ENCODE peak calls at places on chromosomes 7 and 10, in four cellular contexts. One of them, this sample, is unnamed.
A peak's percentile ranks its signal among the peaks of the same experiment; 100 is the strongest.

GRCh38 chr7:44956157-44956766 is 22.6 kb downstream of the MYO1G start:
- DNase-seq in tibial artery: peak; percentile 38
- DNase-seq in fibroblast of lung: no peak
- DNase-seq in lower lobe of right lung: no peak
- DNase-seq in this sample: no peak

GRCh38 chr10:112261281-112261822 is 21.8 kb upstream of the TECTB start:
- DNase-seq in fibroblast of lung: peak; percentile 39
- DNase-seq in tibial artery: no peak
- DNase-seq in lower lobe of right lung: no peak
- DNase-seq in this sample: no peak

GRCh38 chr10:60878224-60878623 is 65.8 kb downstream of the RHOBTB1 start:
- DNase-seq in tibial artery: no peak
- DNase-seq in lower lobe of right lung: no peak
- DNase-seq in fibroblast of lung: no peak
- DNase-seq in this sample: no peak

GRCh38 chr10:30445716-30446115 is 11.7 kb downstream of the MAP3K8 start:
- DNase-seq in tibial artery: no peak
- DNase-seq in lower lobe of right lung: no peak
- DNase-seq in fibroblast of lung: peak; percentile 90
- DNase-seq in this sample: no peak

GRCh38 chr7:94972296-94972695 is 64.9 kb downstream of the PPP1R9A start:
- DNase-seq in tibial artery: no peak
- DNase-seq in lower lobe of right lung: no peak
- DNase-seq in fibroblast of lung: peak; percentile 88
- DNase-seq in this sample: no peak

GRCh38 chr7:118286131-118286530 is 61.6 kb downstream of the ANKRD7 start:
- DNase-seq in fibroblast of lung: no peak
- DNase-seq in tibial artery: no peak
- DNase-seq in lower lobe of right lung: no peak
- DNase-seq in this sample: no peak

GRCh38 chr7:150988230-150989226 is 2.3 kb upstream of the NOS3 start:
- DNase-seq in fibroblast of lung: no peak
- DNase-seq in lower lobe of right lung: no peak
- DNase-seq in tibial artery: peak; percentile 77
- DNase-seq in this sample: peak; percentile 82

GRCh38 chr7:129845972-129846327 is 106.8 kb downstream of the UBE2H start:
- DNase-seq in tibial artery: no peak
- DNase-seq in fibroblast of lung: peak; percentile 94
- DNase-seq in lower lobe of right lung: no peak
- DNase-seq in this sample: no peak

GRCh38 chr7:37357277-37357996 is 91.2 kb downstream of the ELMO1 start:
- DNase-seq in lower lobe of right lung: no peak
- DNase-seq in fibroblast of lung: no peak
- DNase-seq in tibial artery: no peak
- DNase-seq in this sample: no peak

GRCh38 chr7:110918949-110919548 is 171.9 kb upstream of the LRRN3 start:
- DNase-seq in lower lobe of right lung: no peak
- DNase-seq in fibroblast of lung: no peak
- DNase-seq in tibial artery: no peak
- DNase-seq in this sample: no peak

GRCh38 chr10:98167191-98167590 is 32.7 kb downstream of the R3HCC1L start:
- DNase-seq in tibial artery: no peak
- DNase-seq in fibroblast of lung: no peak
- DNase-seq in lower lobe of right lung: no peak
- DNase-seq in this sample: no peak

GRCh38 chr7:116354546-116355422 is 144.4 kb downstream of the TES start:
- DNase-seq in lower lobe of right lung: no peak
- DNase-seq in tibial artery: peak; percentile 75
- DNase-seq in fibroblast of lung: peak; percentile 99
- DNase-seq in this sample: no peak

GRCh38 chr10:11433657-11434056 is 177.8 kb downstream of the USP6NL start:
- DNase-seq in lower lobe of right lung: no peak
- DNase-seq in fibroblast of lung: no peak
- DNase-seq in tibial artery: no peak
- DNase-seq in this sample: no peak

GRCh38 chr7:99739699-99740572 is 4.9 kb upstream of the CYP3A7 start:
- DNase-seq in tibial artery: no peak
- DNase-seq in lower lobe of right lung: no peak
- DNase-seq in fibroblast of lung: no peak
- DNase-seq in this sample: no peak

GRCh38 chr7:20797174-20798080 is 10.7 kb upstream of the SP8 start:
- DNase-seq in fibroblast of lung: no peak
- DNase-seq in tibial artery: no peak
- DNase-seq in lower lobe of right lung: no peak
- DNase-seq in this sample: no peak

GRCh38 chr10:92438220-92438619 is 135.7 kb downstream of the IDE start:
- DNase-seq in lower lobe of right lung: no peak
- DNase-seq in tibial artery: no peak
- DNase-seq in fibroblast of lung: no peak
- DNase-seq in this sample: no peak

GRCh38 chr10:92108120-92108519 is 182.8 kb downstream of the CPEB3 start:
- DNase-seq in tibial artery: no peak
- DNase-seq in lower lobe of right lung: no peak
- DNase-seq in fibroblast of lung: no peak
- DNase-seq in this sample: no peak

GRCh38 chr10:15518256-15518655 is 147.2 kb upstream of the FAM171A1 start:
- DNase-seq in tibial artery: no peak
- DNase-seq in lower lobe of right lung: no peak
- DNase-seq in fibroblast of lung: peak; percentile 21
- DNase-seq in this sample: no peak

GRCh38 chr10:101906586-101907183 is 63.1 kb upstream of the KCNIP2 start:
- DNase-seq in tibial artery: no peak
- DNase-seq in fibroblast of lung: no peak
- DNase-seq in lower lobe of right lung: no peak
- DNase-seq in this sample: no peak

GRCh38 chr7:135251502-135252327 is 18.1 kb downstream of the STRA8 start:
- DNase-seq in tibial artery: no peak
- DNase-seq in lower lobe of right lung: no peak
- DNase-seq in fibroblast of lung: no peak
- DNase-seq in this sample: no peak

GRCh38 chr7:130274983-130275649 is 8.5 kb downstream of the CPA2 start:
- DNase-seq in tibial artery: no peak
- DNase-seq in fibroblast of lung: no peak
- DNase-seq in lower lobe of right lung: no peak
- DNase-seq in this sample: no peak

GRCh38 chr10:70622981-70623844 is 20.7 kb upstream of the PRF1 start:
- DNase-seq in fibroblast of lung: peak; percentile 48
- DNase-seq in tibial artery: no peak
- DNase-seq in lower lobe of right lung: no peak
- DNase-seq in this sample: no peak

GRCh38 chr7:1738511-1738910 is 68.4 kb downstream of the ELFN1 start:
- DNase-seq in tibial artery: no peak
- DNase-seq in lower lobe of right lung: no peak
- DNase-seq in fibroblast of lung: no peak
- DNase-seq in this sample: no peak
- H3K4me3 ChIP-seq in tibial artery: no peak overlapping the region
- H3K4me3 ChIP-seq in lower lobe of right lung: no peak overlapping the region
- H3K4me3 ChIP-seq in fibroblast of lung: no peak overlapping the region
- H3K4me3 ChIP-seq in this sample: no peak overlapping the region

GRCh38 chr7:18494821-18495408 is 634 bp upstream of the HDAC9 start:
- DNase-seq in fibroblast of lung: peak; percentile 82
- DNase-seq in lower lobe of right lung: no peak
- DNase-seq in tibial artery: no peak
- DNase-seq in this sample: peak; percentile 30
- H3K4me3 ChIP-seq in fibroblast of lung: peak overlapping the region; percentile 31
- H3K4me3 ChIP-seq in lower lobe of right lung: peak overlapping the region; percentile 39
- H3K4me3 ChIP-seq in tibial artery: peak overlapping the region; percentile 48
- H3K4me3 ChIP-seq in this sample: peak overlapping the region; percentile 50

DNA sequence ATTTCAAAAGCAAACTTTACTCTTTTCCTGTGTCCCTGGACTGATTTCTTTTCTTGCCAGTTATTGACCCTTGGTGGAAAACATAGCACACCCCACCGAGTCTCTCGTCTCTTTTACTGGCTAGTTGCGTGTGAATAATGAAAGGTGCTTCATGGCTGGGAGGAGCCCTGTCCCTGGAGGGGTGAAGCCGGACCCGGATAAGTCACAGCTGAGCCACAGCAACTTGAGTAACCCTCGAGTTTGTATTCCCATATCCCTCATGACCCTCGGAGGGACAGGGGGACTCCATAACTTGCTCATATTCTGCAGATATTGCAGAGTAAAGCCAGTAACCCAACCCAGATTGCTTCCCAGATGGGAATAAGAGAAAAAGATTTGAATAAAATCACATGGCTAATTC is 147.5 kb upstream of the FRMD4A start:
- DNase-seq in fibroblast of lung: no peak
- DNase-seq in tibial artery: no peak
- DNase-seq in lower lobe of right lung: no peak
- DNase-seq in this sample: no peak
- H3K4me3 ChIP-seq in fibroblast of lung: no peak overlapping the region
- H3K4me3 ChIP-seq in tibial artery: no peak overlapping the region
- H3K4me3 ChIP-seq in lower lobe of right lung: no peak overlapping the region
- H3K4me3 ChIP-seq in this sample: peak overlapping the region; percentile 33

GRCh38 chr7:47954231-47954911 is 6.1 kb upstream of the PKD1L1 start:
- DNase-seq in fibroblast of lung: peak; percentile 96
- DNase-seq in tibial artery: no peak
- DNase-seq in lower lobe of right lung: no peak
- DNase-seq in this sample: no peak

GRCh38 chr7:47951374-47951773 is 3.1 kb upstream of the PKD1L1 start:
- DNase-seq in lower lobe of right lung: no peak
- DNase-seq in tibial artery: no peak
- DNase-seq in fibroblast of lung: no peak
- DNase-seq in this sample: no peak

GRCh38 chr7:47953822-47954221 is 5.6 kb upstream of the PKD1L1 start:
- DNase-seq in tibial artery: no peak
- DNase-seq in lower lobe of right lung: no peak
- DNase-seq in fibroblast of lung: no peak
- DNase-seq in this sample: no peak

GRCh38 chr7:47952224-47952623 is 4.0 kb upstream of the PKD1L1 start:
- DNase-seq in tibial artery: no peak
- DNase-seq in lower lobe of right lung: no peak
- DNase-seq in fibroblast of lung: no peak
- DNase-seq in this sample: no peak

DNA sequence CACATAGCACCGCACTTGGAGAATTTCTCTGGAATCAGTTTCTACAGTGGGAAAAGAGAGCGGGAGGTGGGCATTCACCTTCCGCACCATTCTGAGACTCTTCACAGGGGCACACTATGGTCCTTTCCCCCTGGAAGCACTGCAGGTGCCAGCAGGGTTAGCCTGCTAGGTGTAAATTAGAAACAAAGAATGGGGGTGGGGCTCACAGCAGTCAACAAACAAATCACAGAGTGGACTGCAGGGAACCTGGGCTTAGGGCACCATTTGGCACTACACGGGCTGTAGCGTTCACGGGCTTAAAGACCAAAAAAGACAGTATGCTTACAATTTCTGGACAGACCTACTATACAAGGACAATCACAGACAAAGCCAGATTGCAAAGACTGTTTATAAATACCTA is 8.0 kb upstream of the PKD1L1 start:
- DNase-seq in tibial artery: no peak
- DNase-seq in fibroblast of lung: no peak
- DNase-seq in lower lobe of right lung: no peak
- DNase-seq in this sample: no peak
- H3K4me3 ChIP-seq in tibial artery: no peak overlapping the region
- H3K4me3 ChIP-seq in fibroblast of lung: no peak overlapping the region
- H3K4me3 ChIP-seq in lower lobe of right lung: no peak overlapping the region
- H3K4me3 ChIP-seq in this sample: no peak overlapping the region

DNA sequence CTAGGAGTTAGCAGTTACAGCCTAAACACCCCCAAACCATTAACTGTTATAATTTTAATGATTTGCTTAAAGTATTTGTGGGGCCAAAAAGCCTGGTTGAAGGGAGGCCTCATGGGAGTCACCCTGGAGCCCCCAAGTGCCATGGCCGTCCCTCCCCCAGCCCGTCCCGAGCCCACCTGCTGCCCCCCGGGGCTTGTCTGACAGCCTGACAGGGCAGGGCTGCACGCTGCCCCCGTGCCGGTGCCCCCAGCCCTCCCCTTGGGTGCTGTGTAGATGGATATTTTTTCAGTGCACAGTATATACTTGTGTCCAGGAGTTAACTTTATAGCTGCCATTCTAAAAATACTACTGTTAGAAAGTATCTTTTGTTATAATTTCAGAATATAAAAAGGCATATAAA is 108.4 kb downstream of the CYTH3 start:
- DNase-seq in tibial artery: no peak
- DNase-seq in fibroblast of lung: no peak
- DNase-seq in lower lobe of right lung: no peak
- DNase-seq in this sample: no peak
- H3K4me3 ChIP-seq in tibial artery: no peak overlapping the region
- H3K4me3 ChIP-seq in fibroblast of lung: no peak overlapping the region
- H3K4me3 ChIP-seq in lower lobe of right lung: no peak overlapping the region
- H3K4me3 ChIP-seq in this sample: no peak overlapping the region